ENCODE peak calls at places on chromosomes 1 and 21, in seven cellular contexts. M is Panc1, Q is bronchial epithelial cell, H is esophagus muscularis mucosa, O is foreskin fibroblast, A is lower lobe of right lung, L is epithelial cell of esophagus. K is an unnamed sample.

GRCh38 chr1:22711071-22711470 is 432 bp downstream of the EPHB2 start:
- DNase-seq in M (no peak), Q (no peak), H (no peak), O (no peak), A (no peak), L (peak; percentile 17), K (no peak)

GRCh38 chr1:174531751-174532150 is 84.0 kb downstream of the GPR52 start:
- DNase-seq in M (no peak), Q (no peak), H (no peak), O (no peak), A (no peak), L (no peak), K (no peak)

GRCh38 chr1:224377676-224378006 is 21.0 kb downstream of the CNIH4 start:
- DNase-seq in M (no peak), Q (peak; percentile 64), H (no peak), O (peak; percentile 53), A (no peak), L (peak; percentile 64), K (no peak)

GRCh38 chr1:43994794-43995790 is 3.7 kb downstream of the CCDC24 start:
- DNase-seq in M (no peak), Q (no peak), H (no peak), O (no peak), A (no peak), L (no peak), K (no peak)

GRCh38 chr1:217089239-217090014 is 366.2 kb upstream of the ESRRG start:
- DNase-seq in M (no peak), Q (peak; percentile 26), H (peak; percentile 72), O (peak; percentile 3), A (no peak), L (peak; percentile 47), K (no peak)

GRCh38 chr1:245156736-245157505 is 2.1 kb downstream of the KIF26B start:
- DNase-seq in M (no peak), Q (peak; percentile 20), H (no peak), O (no peak), A (no peak), L (peak; percentile 17), K (peak; percentile 37)

GRCh38 chr1:36247538-36247937 is 23.3 kb downstream of the THRAP3 start:
- DNase-seq in M (no peak), Q (no peak), H (no peak), O (no peak), A (no peak), L (no peak), K (no peak)

GRCh38 chr1:100927276-100927675 is 31.4 kb downstream of the SLC30A7 start:
- DNase-seq in M (no peak), Q (no peak), H (no peak), O (no peak), A (no peak), L (peak; percentile 41), K (no peak)

GRCh38 chr1:174206148-174206826 is 47.0 kb downstream of the RABGAP1L start:
- DNase-seq in M (no peak), Q (no peak), H (no peak), O (no peak), A (no peak), L (no peak), K (no peak)

GRCh38 chr21:24118738-24119470 is 1488.4 kb downstream of the MRPL39 start:
- DNase-seq in M (no peak), Q (no peak), H (no peak), O (no peak), A (no peak), L (no peak), K (no peak)

GRCh38 chr1:228445867-228446584 is 29.4 kb upstream of the TRIM17 start:
- DNase-seq in M (no peak), Q (peak; percentile 31), H (no peak), O (peak; percentile 40), A (no peak), L (peak; percentile 52), K (no peak)

GRCh38 chr21:38472709-38473108 is 25.6 kb downstream of the ERG start:
- DNase-seq in M (no peak), Q (no peak), H (peak; percentile 89), O (no peak), A (peak; percentile 58), L (no peak), K (no peak)

DNA sequence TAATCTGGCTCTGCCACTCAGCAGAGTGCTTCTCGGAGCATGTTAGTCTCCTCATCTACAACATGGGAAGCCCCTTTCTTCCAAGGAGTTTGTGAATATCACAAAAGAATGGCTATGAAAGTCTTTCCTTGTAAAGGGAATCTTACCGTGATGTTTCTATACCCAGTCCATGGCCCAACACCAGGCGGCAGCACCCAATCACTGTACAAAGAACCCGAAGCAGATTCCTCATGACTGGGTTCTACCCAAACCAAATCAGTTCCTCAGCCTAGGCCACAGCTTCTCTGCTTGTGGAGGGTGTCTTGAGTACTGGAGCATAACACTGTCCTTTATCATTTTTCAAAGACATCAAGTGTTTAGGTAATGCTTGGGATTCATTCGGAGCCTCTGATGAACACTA is 16.6 kb upstream of the SLFNL1 start:
- DNase-seq in M (no peak), Q (no peak), H (no peak), O (no peak), A (no peak), L (no peak), K (no peak)
- TF ChIP-seq CTCF in M (peak; percentile 56), Q (peak; percentile 39), H (no peak), O (peak; percentile 25), A (no peak), L (peak; percentile 45), K (peak; percentile 35)

GRCh38 chr1:161484613-161485012 is 20.6 kb upstream of the FCGR2A start:
- DNase-seq in M (no peak), Q (no peak), H (no peak), O (no peak), A (no peak), L (no peak), K (no peak)
- TF ChIP-seq CTCF in M (peak; percentile 61), Q (no peak), H (peak; percentile 13), O (peak; percentile 11), A (peak; percentile 26), L (peak; percentile 24), K (no peak)

GRCh38 chr21:29718081-29718815 is 221.5 kb downstream of the GRIK1 start:
- DNase-seq in M (no peak), Q (peak; percentile 98), H (no peak), O (peak; percentile 47), A (no peak), L (peak; percentile 95), K (no peak)

GRCh38 chr21:29719561-29719960 is 220.2 kb downstream of the GRIK1 start:
- DNase-seq in M (no peak), Q (no peak), H (no peak), O (no peak), A (no peak), L (no peak), K (no peak)

GRCh38 chr21:29721242-29721641 is 218.6 kb downstream of the GRIK1 start:
- DNase-seq in M (no peak), Q (no peak), H (no peak), O (no peak), A (no peak), L (no peak), K (no peak)

GRCh38 chr21:29725025-29725736 is 214.6 kb downstream of the GRIK1 start:
- DNase-seq in M (no peak), Q (no peak), H (no peak), O (no peak), A (no peak), L (no peak), K (no peak)

GRCh38 chr21:29721964-29722363 is 217.8 kb downstream of the GRIK1 start:
- DNase-seq in M (no peak), Q (no peak), H (no peak), O (no peak), A (no peak), L (no peak), K (no peak)
- TF ChIP-seq CTCF in M (no peak), Q (no peak), H (no peak), O (no peak), A (no peak), L (no peak), K (no peak)

GRCh38 chr1:98761238-98761637 is 99.7 kb downstream of the SNX7 start:
- DNase-seq in M (no peak), Q (peak; percentile 5), H (no peak), O (no peak), A (no peak), L (peak; percentile 18), K (no peak)
- TF ChIP-seq CTCF in M (peak; percentile 30), Q (peak; percentile 4), H (no peak), O (no peak), A (no peak), L (peak; percentile 13), K (no peak)

GRCh38 chr1:187551061-187551460 is 722.3 kb downstream of the PLA2G4A start:
- DNase-seq in M (no peak), Q (no peak), H (no peak), O (no peak), A (no peak), L (no peak), K (no peak)
- TF ChIP-seq CTCF in M (no peak), Q (no peak), H (no peak), O (no peak), A (no peak), L (no peak), K (no peak)

DNA sequence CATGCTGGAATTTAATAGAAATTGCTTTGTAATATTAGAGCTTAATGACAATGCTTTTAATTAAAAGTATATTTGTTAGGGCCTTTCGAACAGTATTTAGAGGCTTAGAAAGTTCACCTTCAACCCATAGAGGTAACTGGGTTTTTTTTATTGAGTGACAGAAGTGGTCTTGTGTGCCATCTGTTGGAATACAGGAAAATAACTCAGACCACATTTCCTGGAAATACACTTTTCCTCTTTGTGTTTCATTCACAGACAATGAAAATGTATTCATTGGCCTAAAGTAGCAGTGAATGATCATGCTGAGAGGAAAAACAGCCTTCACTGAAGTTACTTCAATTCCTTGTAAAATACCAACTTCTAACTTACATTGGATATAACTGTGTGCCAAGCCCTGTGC is 83.6 kb upstream of the L1TD1 start:
- DNase-seq in M (no peak), Q (no peak), H (no peak), O (no peak), A (no peak), L (no peak), K (no peak)
- TF ChIP-seq CTCF in M (peak; percentile 16), Q (no peak), H (no peak), O (no peak), A (no peak), L (no peak), K (peak; percentile 10)

GRCh38 chr1:13760921-13761320 is 60.9 kb downstream of the PRDM2 start:
- DNase-seq in M (no peak), Q (peak; percentile 38), H (peak; percentile 3), O (no peak), A (no peak), L (peak; percentile 44), K (no peak)
- TF ChIP-seq CTCF in M (no peak), Q (no peak), H (no peak), O (no peak), A (no peak), L (peak; percentile 23), K (no peak)

K was measured in astrocyte of the cerebellum.